ENCODE peak calls at places on chromosomes 4 and X, in seven cellular contexts. U is kidney epithelial cell; X is dermis microvascular lymphatic vessel endothelial cell; D is stromal cell of bone marrow; A is stimulated activated CD8-positive, alpha-beta memory T cell treated with anti-CD3 and anti-CD28 coated beads, Interleukin-4, amount 100 ng/mL, for 24 hours; V is T-helper 2 cell; W is AG08396. T is an unnamed sample.

GRCh38 chr4:24693636-24694035 is 101.7 kb upstream of the SOD3 start:
- DNase-seq in U (no peak), X (peak), D (no peak), A (no peak), V (no peak), W (no peak), T (peak)

GRCh38 chrX:110413727-110414124 is 55.1 kb downstream of the RTL9 start:
- DNase-seq in U (no peak), X (no peak), D (no peak), A (no peak), V (no peak), W (no peak), T (no peak)

GRCh38 chrX:140425712-140426395 is 79.0 kb downstream of the SOX3 start:
- DNase-seq in U (no peak), X (no peak), D (no peak), A (no peak), V (no peak), W (no peak), T (no peak)

GRCh38 chrX:77894921-77895886 is at the start of gene MAGT1:
- DNase-seq in U (peak), X (peak), D (peak), A (peak), V (peak), W (peak), T (peak)

GRCh38 chr4:37953620-37954325 is 6.4 kb upstream of the PTTG2 start:
- DNase-seq in U (no peak), X (no peak), D (no peak), A (no peak), V (no peak), W (no peak), T (no peak)

GRCh38 chrX:132561483-132561882 is 72.6 kb upstream of the MBNL3 start:
- DNase-seq in U (no peak), X (no peak), D (no peak), A (no peak), V (no peak), W (no peak), T (no peak)

GRCh38 chrX:41086627-41086932 is 1.3 kb downstream of the USP9X start:
- DNase-seq in U (no peak), X (no peak), D (no peak), A (no peak), V (no peak), W (no peak), T (no peak)

GRCh38 chrX:133633162-133633561 is 217.9 kb upstream of the GPC4 start:
- DNase-seq in U (no peak), X (no peak), D (no peak), A (no peak), V (no peak), W (no peak), T (no peak)

GRCh38 chr4:32775049-32775448 is 2054.9 kb downstream of the PCDH7 start:
- DNase-seq in U (peak), X (no peak), D (no peak), A (no peak), V (no peak), W (no peak), T (peak)

GRCh38 chr4:130478406-130478805 is 1382.5 kb downstream of the C4orf33 start:
- DNase-seq in U (peak), X (no peak), D (peak), A (no peak), V (no peak), W (peak), T (no peak)

GRCh38 chr4:146267826-146268225 is 53.5 kb downstream of the REELD1 start:
- DNase-seq in U (no peak), X (no peak), D (no peak), A (no peak), V (no peak), W (no peak), T (no peak)

GRCh38 chr4:3361406-3361805 is 68.6 kb downstream of the RGS12 start:
- DNase-seq in U (no peak), X (no peak), D (no peak), A (no peak), V (no peak), W (no peak), T (no peak)

GRCh38 chr4:184384056-184384809 is 90.1 kb downstream of the IRF2 start:
- DNase-seq in U (peak), X (no peak), D (peak), A (no peak), V (no peak), W (peak), T (peak)

GRCh38 chr4:70688795-70689231 is 481 bp downstream of the UTP3 start:
- DNase-seq in U (no peak), X (no peak), D (no peak), A (no peak), V (no peak), W (no peak), T (no peak)

GRCh38 chr4:143369556-143369955 is 32.9 kb downstream of the GAB1 start:
- DNase-seq in U (no peak), X (no peak), D (no peak), A (no peak), V (no peak), W (no peak), T (no peak)

GRCh38 chr4:73979407-73979806 is 2.4 kb downstream of the PF4 start:
- DNase-seq in U (no peak), X (no peak), D (no peak), A (no peak), V (no peak), W (no peak), T (no peak)

GRCh38 chr4:186570193-186570996 is 15.0 kb upstream of the MTNR1A start:
- DNase-seq in U (peak), X (no peak), D (no peak), A (no peak), V (no peak), W (peak), T (peak)

GRCh38 chr4:26073886-26074560 is 160.0 kb downstream of the SMIM20 start:
- DNase-seq in U (no peak), X (no peak), D (no peak), A (no peak), V (no peak), W (no peak), T (no peak)

GRCh38 chr4:122635205-122635604 is 14.3 kb upstream of the IL21 start:
- DNase-seq in U (no peak), X (peak), D (no peak), A (no peak), V (no peak), W (no peak), T (no peak)

GRCh38 chr4:112717856-112718255 is 80.9 kb downstream of the LARP7 start:
- DNase-seq in U (no peak), X (no peak), D (no peak), A (no peak), V (no peak), W (no peak), T (no peak)

GRCh38 chrX:137565318-137565904 is 516 bp upstream of the ZIC3 start:
- DNase-seq in U (no peak), X (no peak), D (no peak), A (no peak), V (no peak), W (no peak), T (no peak)

GRCh38 chrX:86171366-86171765 is 23.1 kb downstream of the DACH2 start:
- DNase-seq in U (no peak), X (peak), D (peak), A (no peak), V (no peak), W (peak), T (no peak)

GRCh38 chr4:107843394-107843793 is 18.7 kb downstream of the SGMS2 start:
- DNase-seq in U (no peak), X (no peak), D (no peak), A (no peak), V (no peak), W (no peak), T (no peak)

GRCh38 chr4:103104886-103105285 is 5.3 kb upstream of the BDH2 start:
- DNase-seq in U (no peak), X (no peak), D (no peak), A (no peak), V (no peak), W (no peak), T (no peak)

GRCh38 chrX:110853610-110854009 is 58.0 kb upstream of the CHRDL1 start:
- DNase-seq in U (no peak), X (no peak), D (peak), A (no peak), V (no peak), W (peak), T (no peak)

GRCh38 chr4:118755438-118756226 is 70.4 kb downstream of the METTL14 start:
- DNase-seq in U (no peak), X (no peak), D (no peak), A (no peak), V (no peak), W (no peak), T (no peak)

GRCh38 chr4:1579834-1580686 is 104.1 kb downstream of the FAM53A start:
- DNase-seq in U (no peak), X (peak), D (peak), A (peak), V (peak), W (peak), T (no peak)

GRCh38 chrX:150899191-150899757 is 806 bp upstream of the CD99L2 start:
- DNase-seq in U (no peak), X (no peak), D (no peak), A (no peak), V (no peak), W (peak), T (no peak)

GRCh38 chrX:773292-774025 is 142.9 kb downstream of the SHOX start:
- DNase-seq in U (no peak), X (no peak), D (no peak), A (no peak), V (no peak), W (no peak), T (no peak)

GRCh38 chrX:71815121-71815905 is 52.2 kb downstream of the CXorf49B start:
- DNase-seq in U (no peak), X (no peak), D (no peak), A (no peak), V (no peak), W (no peak), T (peak)

GRCh38 chr4:10245761-10246160 is 129.2 kb upstream of the WDR1 start:
- DNase-seq in U (no peak), X (no peak), D (no peak), A (no peak), V (no peak), W (peak), T (no peak)

GRCh38 chr4:151744614-151745013 is 16.2 kb downstream of the GATB start:
- DNase-seq in U (peak), X (no peak), D (peak), A (no peak), V (no peak), W (peak), T (peak)

GRCh38 chr4:110309686-110310085 is 111.3 kb upstream of the ELOVL6 start:
- DNase-seq in U (no peak), X (no peak), D (no peak), A (no peak), V (no peak), W (no peak), T (no peak)

GRCh38 chr4:84503495-84504437 is 4.7 kb upstream of the NKX6-1 start:
- DNase-seq in U (peak), X (peak), D (peak), A (no peak), V (no peak), W (peak), T (peak)

GRCh38 chrX:154549766-154550165 is 2.3 kb downstream of the IKBKG start:
- DNase-seq in U (no peak), X (no peak), D (no peak), A (no peak), V (no peak), W (no peak), T (no peak)

GRCh38 chr4:20954541-20954940 is 254.3 kb downstream of the PACRGL start:
- DNase-seq in U (no peak), X (no peak), D (no peak), A (no peak), V (no peak), W (no peak), T (no peak)

GRCh38 chr4:157514711-157515110 is 294.2 kb downstream of the GRIA2 start:
- DNase-seq in U (no peak), X (no peak), D (no peak), A (no peak), V (no peak), W (no peak), T (no peak)

GRCh38 chrX:71099736-71100135 is 4.1 kb downstream of the FOXO4 start:
- DNase-seq in U (no peak), X (no peak), D (no peak), A (no peak), V (no peak), W (no peak), T (no peak)